ENCODE peak calls at places on chromosomes 12 and 14, in four cellular contexts. R, D, U and W are unnamed samples.

GRCh38 chr12:25648460-25648859 is 95.4 kb upstream of the LMNTD1 start:
- DNase-seq in R (peak; percentile 61), D (peak; percentile 86), U (no peak), W (peak; percentile 70)

GRCh38 chr14:58082491-58083098 is 69.4 kb downstream of the ARMH4 start:
- DNase-seq in R (no peak), D (peak; percentile 90), U (no peak), W (peak; percentile 74)

GRCh38 chr12:128337456-128338160 is 70.6 kb downstream of the TMEM132C start:
- DNase-seq in R (no peak), D (no peak), U (no peak), W (no peak)

GRCh38 chr12:48034835-48035805 is 30.8 kb upstream of the COL2A1 start:
- DNase-seq in R (no peak), D (no peak), U (no peak), W (no peak)

GRCh38 chr14:81164167-81164774 is 56.5 kb downstream of the GTF2A1 start:
- DNase-seq in R (peak; percentile 51), D (peak; percentile 69), U (peak; percentile 77), W (peak; percentile 81)

GRCh38 chr12:47216150-47216677 is 136.5 kb upstream of the AMIGO2 start:
- DNase-seq in R (no peak), D (no peak), U (no peak), W (no peak)

GRCh38 chr12:19712041-19712440 is 272.7 kb downstream of the AEBP2 start:
- DNase-seq in R (no peak), D (peak; percentile 94), U (no peak), W (peak; percentile 74)

GRCh38 chr14:61615743-61616523 is 79.4 kb upstream of the HIF1A start:
- DNase-seq in R (no peak), D (no peak), U (no peak), W (no peak)

GRCh38 chr14:101056446-101056845 is 152.9 kb upstream of the RTL1 start:
- DNase-seq in R (no peak), D (no peak), U (no peak), W (peak; percentile 13)

GRCh38 chr12:88509851-88510250 is 70.4 kb downstream of the KITLG start:
- DNase-seq in R (no peak), D (no peak), U (no peak), W (peak; percentile 26)

GRCh38 chr14:51157012-51157411 is 62.1 kb upstream of the TRIM9 start:
- DNase-seq in R (no peak), D (no peak), U (no peak), W (no peak)

GRCh38 chr14:76777721-76778120 is 16.5 kb downstream of the VASH1 start:
- DNase-seq in R (no peak), D (no peak), U (no peak), W (no peak)

GRCh38 chr12:6899837-6900519 is 4.6 kb upstream of the LRRC23 start:
- DNase-seq in R (peak; percentile 62), D (peak; percentile 79), U (peak; percentile 56), W (peak; percentile 29)

GRCh38 chr14:99065551-99065950 is 206.4 kb downstream of the BCL11B start:
- DNase-seq in R (no peak), D (no peak), U (no peak), W (no peak)

GRCh38 chr12:10153271-10154144 is 18.4 kb downstream of the OLR1 start:
- DNase-seq in R (peak; percentile 68), D (peak; percentile 75), U (peak; percentile 66), W (peak; percentile 40)

GRCh38 chr12:110071504-110071903 is 23.2 kb upstream of the C12orf76 start:
- DNase-seq in R (no peak), D (no peak), U (no peak), W (no peak)

GRCh38 chr14:76106188-76106587 is 45.5 kb upstream of the GPATCH2L start:
- DNase-seq in R (no peak), D (no peak), U (no peak), W (no peak)

GRCh38 chr14:72665259-72665658 is 228.6 kb downstream of the DPF3 start:
- DNase-seq in R (no peak), D (peak; percentile 97), U (no peak), W (peak; percentile 97)

DNA sequence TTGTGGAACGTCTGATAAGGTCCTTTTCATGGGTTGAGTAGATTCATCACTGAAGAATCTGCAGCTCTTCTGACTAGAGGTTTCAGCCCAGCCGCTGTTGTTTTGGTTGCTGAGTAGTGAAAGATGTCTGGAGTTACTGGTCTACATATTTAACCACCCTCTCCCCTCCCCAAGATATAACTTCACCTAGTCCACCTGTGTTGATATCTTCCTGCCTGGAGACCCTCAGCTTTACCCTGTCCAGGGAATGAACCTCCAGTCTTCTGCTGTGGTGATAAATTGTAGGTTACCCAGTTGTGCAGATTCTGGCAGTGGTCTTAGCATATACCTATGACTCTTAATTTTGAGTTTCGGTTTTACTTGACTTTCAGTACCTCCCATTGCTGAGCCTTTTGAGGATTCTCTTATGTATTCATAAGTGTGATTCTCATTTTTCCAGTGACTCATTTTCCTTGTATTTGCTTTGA is 63.0 kb downstream of the CCDC91 start:
- DNase-seq in R (no peak), D (peak; percentile 23), U (no peak), W (no peak)
- H3K4me3 ChIP-seq in R (no peak overlapping the region), D (no peak overlapping the region), U (no peak overlapping the region), W (no peak overlapping the region)

DNA sequence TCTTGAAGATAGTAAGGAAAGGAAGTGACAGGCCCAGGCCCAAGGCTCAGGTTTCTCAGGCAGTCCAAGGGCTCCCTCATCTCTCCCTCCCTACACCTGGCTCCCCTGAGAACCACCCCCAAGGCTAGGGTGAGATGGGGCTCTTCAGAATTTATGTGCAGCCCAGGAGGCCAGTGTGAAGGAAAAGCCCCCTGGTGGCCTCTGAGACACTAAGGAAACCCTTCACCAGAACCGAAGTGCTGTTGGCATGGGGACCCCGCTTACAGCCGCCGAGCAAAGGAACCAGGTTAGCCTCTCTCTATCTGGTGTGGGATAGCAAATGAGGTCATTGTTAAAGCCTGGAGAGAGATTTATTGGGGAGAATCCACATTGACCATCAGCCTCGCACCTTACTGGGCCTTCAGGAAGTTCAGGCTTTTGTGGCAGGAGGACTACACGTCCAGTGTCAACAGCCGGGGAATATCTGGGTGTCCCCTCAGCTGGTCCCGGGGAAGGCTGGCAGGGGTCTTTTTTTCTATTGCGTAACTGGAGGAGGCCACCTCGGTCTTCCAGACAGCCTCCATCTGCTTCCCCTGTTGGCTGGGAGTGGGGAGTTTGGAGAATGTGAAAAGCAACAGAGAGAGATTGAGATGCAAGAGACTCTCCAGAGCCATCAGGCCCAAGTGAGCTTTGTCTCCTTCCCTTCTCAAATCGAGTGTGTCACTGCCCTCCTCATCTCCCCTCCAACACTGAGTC is 18.1 kb downstream of the FAM186B start:
- DNase-seq in R (no peak), D (no peak), U (no peak), W (no peak)
- TF ChIP-seq CTCF in R (no peak), D (no peak), U (no peak), W (no peak)

DNA sequence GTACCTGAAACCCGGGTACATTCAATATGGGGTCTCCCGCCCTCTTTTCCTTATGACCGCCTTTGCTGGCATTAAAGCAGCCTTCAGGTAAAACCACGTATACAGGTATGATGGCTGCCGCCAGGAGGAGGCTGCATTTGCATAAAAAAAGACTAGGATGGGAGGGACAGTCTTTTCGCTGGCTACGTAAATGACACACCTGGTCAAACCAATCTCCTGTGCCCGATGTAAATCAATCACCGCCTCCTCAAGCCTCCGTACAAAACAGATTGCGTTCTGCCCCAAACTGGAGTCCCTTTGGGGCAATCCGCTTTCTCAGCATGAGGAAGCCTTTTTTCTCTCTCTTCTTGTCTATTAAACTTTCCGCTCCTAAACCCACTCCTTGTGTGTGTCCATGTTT is 8.1 kb upstream of the ALDH1L2 start:
- DNase-seq in R (no peak), D (no peak), U (no peak), W (no peak)
- H3K4me3 ChIP-seq in R (no peak overlapping the region), D (no peak overlapping the region), U (no peak overlapping the region), W (no peak overlapping the region)

DNA sequence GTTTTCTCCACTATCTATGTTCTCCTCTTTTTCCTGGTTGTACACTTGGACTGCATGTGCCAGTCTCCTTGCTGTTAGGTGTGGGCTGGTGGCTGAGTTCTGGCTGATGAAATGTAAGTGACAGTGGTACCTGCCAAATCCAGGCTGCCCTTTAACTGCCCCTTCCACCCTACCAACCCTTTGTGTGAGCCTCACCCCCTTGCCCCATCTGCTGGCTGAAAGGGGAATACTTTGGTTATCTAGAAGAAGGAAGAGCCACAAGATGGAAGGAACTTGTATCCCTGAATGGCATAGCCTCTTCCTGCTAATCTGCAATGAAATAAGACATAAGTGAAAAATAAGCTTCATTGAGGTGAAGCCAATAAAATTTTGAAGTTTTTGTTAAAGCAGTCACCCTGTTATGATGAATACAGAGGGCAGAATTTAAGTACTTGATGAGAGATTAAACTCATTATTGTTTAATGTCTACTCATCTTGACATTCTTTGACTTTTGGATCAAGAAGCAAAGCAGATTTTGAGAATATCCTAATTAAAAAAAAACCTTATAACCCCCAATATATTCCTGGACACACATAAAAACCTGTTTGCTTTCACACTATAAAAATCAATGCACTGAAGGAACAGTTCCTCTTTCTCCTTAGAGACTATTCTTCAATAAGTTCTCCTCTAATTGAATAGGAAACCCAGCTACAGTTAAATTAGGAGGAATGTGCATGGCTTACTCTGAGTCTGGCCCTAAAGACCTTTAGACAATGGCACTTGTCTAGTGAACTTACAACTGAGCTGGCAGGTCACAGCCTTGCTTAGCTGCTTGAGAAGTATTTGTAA is 262.6 kb upstream of the BTG1 start:
- DNase-seq in R (no peak), D (no peak), U (no peak), W (peak; percentile 55)
- TF ChIP-seq CTCF in R (no peak), D (peak; percentile 47), U (no peak), W (peak; percentile 21)

GRCh38 chr12:133083345-133083744 is 2.6 kb downstream of the ZNF140 start:
- DNase-seq in R (no peak), D (no peak), U (no peak), W (no peak)
- H3K4me3 ChIP-seq in R (no peak overlapping the region), D (no peak overlapping the region), U (no peak overlapping the region), W (no peak overlapping the region)